ENCODE peak calls at places on chromosomes 11 and 22, in six cellular contexts. G is H1, Y is HCT116, P is K562, F is HepG2, R is GM12878. C is an unnamed sample.
A peak's percentile ranks its signal among the peaks of the same experiment; 100 is the strongest.

GRCh38 chr11:67054851-67055523 is 1.7 kb upstream of the RHOD start:
- DNase-seq in F (peak; percentile 94), P (peak; percentile 80), G (no peak), R (no peak), Y (peak; percentile 26), C (peak; percentile 96)

GRCh38 chr11:70002433-70002832 is 75.7 kb upstream of the ANO1 start:
- DNase-seq in F (no peak), G (no peak), P (no peak), R (no peak), Y (no peak), C (no peak)

GRCh38 chr11:27370374-27370773 is 7.4 kb upstream of the CCDC34 start:
- DNase-seq in R (no peak), Y (no peak), G (no peak), P (no peak), F (no peak), C (no peak)

GRCh38 chr11:128741928-128742327 is 48.1 kb downstream of the FLI1 start:
- DNase-seq in P (no peak), F (no peak), Y (no peak), G (no peak), R (no peak), C (no peak)

GRCh38 chr11:64916040-64916847 is 765 bp downstream of the ATG2A start:
- DNase-seq in Y (no peak), G (no peak), R (no peak), P (peak; percentile 66), F (peak; percentile 55), C (peak; percentile 42)

GRCh38 chr11:95283653-95284052 is 52.7 kb upstream of the SESN3 start:
- DNase-seq in P (no peak), R (no peak), Y (no peak), F (no peak), G (no peak), C (no peak)

GRCh38 chr11:4684631-4685285 is 12.9 kb downstream of the OR51E2 start:
- DNase-seq in P (no peak), G (no peak), F (no peak), R (no peak), Y (no peak), C (no peak)

GRCh38 chr22:48942698-48943566 is 884.7 kb downstream of the BRD1 start:
- DNase-seq in P (no peak), R (no peak), G (no peak), F (no peak), Y (no peak), C (no peak)

GRCh38 chr11:134289789-134290188 is 13.6 kb downstream of the GLB1L3 start:
- DNase-seq in P (peak; percentile 21), Y (no peak), R (no peak), G (no peak), F (no peak), C (no peak)

GRCh38 chr22:29030016-29030617 is 31.5 kb downstream of the C22orf31 start:
- DNase-seq in G (no peak), P (no peak), Y (peak; percentile 50), R (no peak), F (peak; percentile 72), C (no peak)

GRCh38 chr11:44729065-44729464 is 2.3 kb downstream of the TSPAN18 start:
- DNase-seq in G (no peak), Y (no peak), R (no peak), P (no peak), F (no peak), C (no peak)

GRCh38 chr11:112320668-112321067 is 60.0 kb upstream of the PLET1 start:
- DNase-seq in F (peak; percentile 32), R (no peak), P (peak; percentile 18), G (no peak), Y (no peak), C (no peak)
- TF ChIP-seq JUND in F (no peak), R (no peak), P (no peak), G (no peak), Y (no peak), C (no peak)

GRCh38 chr22:50415426-50415825 is 59.4 kb downstream of the SBF1 start:
- DNase-seq in F (no peak), P (no peak), G (no peak), R (no peak), Y (no peak), C (no peak)
- TF ChIP-seq JUND in F (no peak), P (no peak), G (no peak), R (no peak), Y (no peak), C (no peak)

GRCh38 chr11:11998091-11998781 is 10.2 kb downstream of the DKK3 start:
- DNase-seq in P (no peak), R (peak; percentile 21), F (no peak), G (no peak), Y (no peak), C (no peak)

GRCh38 chr11:11996321-11997174 is 11.9 kb downstream of the DKK3 start:
- DNase-seq in Y (no peak), P (no peak), G (no peak), R (no peak), F (no peak), C (no peak)

GRCh38 chr11:11992813-11993212 is 15.6 kb downstream of the DKK3 start:
- DNase-seq in P (no peak), R (no peak), F (no peak), Y (no peak), G (no peak), C (no peak)

GRCh38 chr11:11993814-11994213 is 14.6 kb downstream of the DKK3 start:
- DNase-seq in G (no peak), F (no peak), P (no peak), Y (peak; percentile 53), R (no peak), C (peak; percentile 16)

DNA sequence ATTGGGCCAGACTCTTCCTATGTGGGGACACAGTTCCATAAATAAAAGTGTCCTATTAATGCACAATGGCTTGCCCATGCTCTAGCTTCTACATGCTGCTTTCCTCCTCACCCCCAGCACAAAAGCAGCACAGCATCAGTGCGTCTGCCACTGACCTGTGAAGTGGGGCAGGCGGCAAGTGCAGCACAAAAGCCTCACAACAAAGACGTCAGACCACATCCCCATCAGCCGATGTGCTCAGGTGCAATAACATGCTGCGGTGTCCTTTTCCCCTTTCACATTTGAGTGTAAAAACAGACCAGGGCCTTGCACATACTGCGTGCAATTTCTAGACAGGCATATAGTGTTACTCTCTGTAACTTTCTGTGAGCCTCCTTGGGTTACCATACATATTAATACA is 12.8 kb downstream of the DKK3 start:
- DNase-seq in G (no peak), R (no peak), Y (no peak), F (no peak), P (no peak), C (no peak)
- TF ChIP-seq JUND in G (no peak), R (no peak), Y (no peak), F (no peak), P (no peak), C (no peak)

DNA sequence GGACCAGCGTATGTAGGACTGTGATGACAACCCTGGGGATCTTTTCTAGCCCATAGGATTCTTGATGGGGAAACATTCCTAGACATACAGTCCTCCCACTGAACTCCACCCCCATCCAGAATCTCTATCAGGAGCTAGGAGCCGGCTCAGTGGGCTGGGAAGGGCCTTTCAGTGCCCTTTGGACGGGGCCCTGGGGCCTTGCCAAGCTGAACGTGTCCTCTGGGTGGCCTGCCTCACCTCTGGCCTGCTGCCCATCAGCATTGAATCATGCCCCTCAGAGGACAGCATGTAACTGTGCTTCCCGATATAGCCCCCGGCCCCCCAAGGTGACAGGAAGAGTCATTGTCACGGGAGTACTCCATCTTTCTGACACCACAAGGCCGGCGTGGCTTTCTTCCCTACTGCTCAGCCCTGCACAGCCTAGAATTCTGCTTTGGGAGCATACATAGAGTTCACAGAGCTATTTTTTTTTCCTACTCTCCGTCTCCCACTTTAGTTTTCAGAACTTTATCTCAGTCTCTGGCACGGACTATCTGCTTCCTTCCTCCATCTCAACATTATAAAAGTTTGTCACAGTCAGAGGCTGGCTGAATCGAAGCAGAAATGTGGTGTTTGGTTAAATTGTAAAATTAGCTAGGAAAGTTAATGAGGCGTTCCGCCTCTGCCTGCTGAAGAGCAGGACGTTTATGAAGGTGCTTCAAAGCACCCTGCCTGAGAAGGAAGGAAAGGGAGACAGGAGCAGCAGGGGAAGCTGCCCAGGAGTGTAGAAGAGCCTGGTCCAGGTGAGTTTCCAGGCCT is 111.9 kb downstream of the ZBTB16 start:
- DNase-seq in R (no peak), G (no peak), Y (no peak), P (no peak), F (peak; percentile 10), C (no peak)
- TF ChIP-seq JUND in R (no peak), G (no peak), Y (no peak), P (no peak), F (no peak), C (no peak)

C was measured in T47D.